ENCODE peak calls at places on chromosome 1, in six cellular contexts. Z, N, P, F, T and J are unnamed samples.
A peak's percentile ranks its signal among the peaks of the same experiment; 100 is the strongest.

GRCh38 chr1:30023300-30024022 is 699.9 kb downstream of the MATN1 start:
- DNase-seq in T (no peak), F (no peak), N (no peak), Z (no peak), P (no peak), J (no peak)

GRCh38 chr1:204583909-204584632 is 67.9 kb downstream of the MDM4 start:
- DNase-seq in P (no peak), Z (peak; percentile 79), T (peak; percentile 94), N (no peak), F (no peak), J (no peak)

GRCh38 chr1:230112131-230112701 is 45.2 kb downstream of the GALNT2 start:
- DNase-seq in N (no peak), Z (no peak), F (no peak), T (no peak), P (peak; percentile 53), J (no peak)

GRCh38 chr1:227729881-227730629 is 5.0 kb downstream of the JMJD4 start:
- DNase-seq in F (peak; percentile 58), Z (peak; percentile 57), T (peak; percentile 88), P (peak; percentile 90), N (peak; percentile 73), J (no peak)

GRCh38 chr1:171803056-171803455 is 21.6 kb downstream of the METTL13 start:
- DNase-seq in P (no peak), F (no peak), Z (no peak), N (peak; percentile 81), T (no peak), J (peak; percentile 75)

GRCh38 chr1:171841931-171842723 is 829 bp downstream of the DNM3 start:
- DNase-seq in T (peak; percentile 60), Z (peak; percentile 50), N (no peak), F (peak; percentile 27), P (peak; percentile 74), J (no peak)

GRCh38 chr1:234955107-234955731 is 173.4 kb downstream of the TOMM20 start:
- DNase-seq in F (no peak), Z (no peak), P (no peak), N (peak; percentile 61), T (peak; percentile 79), J (no peak)

GRCh38 chr1:90027281-90027680 is 32.4 kb downstream of the ZNF326 start:
- DNase-seq in T (no peak), Z (no peak), F (no peak), P (no peak), N (no peak), J (no peak)

GRCh38 chr1:209517651-209518050 is 65.9 kb upstream of the CAMK1G start:
- DNase-seq in Z (no peak), T (no peak), P (no peak), F (no peak), N (no peak), J (no peak)